ENCODE peak calls at places on chromosome 11, in five cellular contexts. Y, U, Q, W and K are unnamed samples.

GRCh38 chr11:123451183-123451907 is 21.3 kb downstream of the GRAMD1B start:
- DNase-seq in Y (no peak), U (no peak), Q (no peak), W (no peak), K (peak)

GRCh38 chr11:2217211-2218081 is 45.8 kb upstream of the TH start:
- DNase-seq in Y (no peak), U (no peak), Q (no peak), W (no peak), K (no peak)

GRCh38 chr11:11415786-11416390 is 62.8 kb upstream of the CSNK2A3 start:
- DNase-seq in Y (no peak), U (no peak), Q (no peak), W (no peak), K (peak)

GRCh38 chr11:62004473-62004872 is 37.0 kb upstream of the FTH1 start:
- DNase-seq in Y (peak), U (no peak), Q (no peak), W (peak), K (no peak)

GRCh38 chr11:63998558-63999348 is 12.5 kb downstream of the OTUB1 start:
- DNase-seq in Y (no peak), U (no peak), Q (no peak), W (no peak), K (no peak)

GRCh38 chr11:69088676-69089146 is 40.0 kb downstream of the TPCN2 start:
- DNase-seq in Y (peak), U (peak), Q (peak), W (peak), K (peak)

GRCh38 chr11:3867209-3868071 is 12.0 kb downstream of the STIM1 start:
- DNase-seq in Y (peak), U (no peak), Q (peak), W (peak), K (peak)

GRCh38 chr11:28632338-28632737 is 524.1 kb downstream of the METTL15 start:
- DNase-seq in Y (peak), U (no peak), Q (no peak), W (no peak), K (no peak)

GRCh38 chr11:44463751-44464150 is 101.7 kb upstream of the CD82 start:
- DNase-seq in Y (no peak), U (no peak), Q (no peak), W (no peak), K (no peak)

GRCh38 chr11:129427376-129427775 is 51.7 kb downstream of the BARX2 start:
- DNase-seq in Y (no peak), U (no peak), Q (no peak), W (peak), K (no peak)